ENCODE peak calls at places on chromosome 14, in four cellular contexts. One of them, this sample, is unnamed.

GRCh38 chr14:51652168-51653095 is 722 bp downstream of the FRMD6 start:
- DNase-seq in CD4-positive, CD25-positive, alpha-beta regulatory T cell: no peak
- DNase-seq in astrocyte of the spinal cord: peak
- DNase-seq in breast epithelium: no peak
- DNase-seq in this sample: peak

GRCh38 chr14:77045570-77045890 is 17.0 kb upstream of the IRF2BPL start:
- DNase-seq in breast epithelium: no peak
- DNase-seq in CD4-positive, CD25-positive, alpha-beta regulatory T cell: no peak
- DNase-seq in astrocyte of the spinal cord: no peak
- DNase-seq in this sample: no peak

GRCh38 chr14:31336646-31337045 is 83.7 kb downstream of the HEATR5A start:
- DNase-seq in CD4-positive, CD25-positive, alpha-beta regulatory T cell: no peak
- DNase-seq in breast epithelium: no peak
- DNase-seq in astrocyte of the spinal cord: no peak
- DNase-seq in this sample: no peak

GRCh38 chr14:58430156-58430555 is 2.6 kb downstream of the KIAA0586 start:
- DNase-seq in CD4-positive, CD25-positive, alpha-beta regulatory T cell: no peak
- DNase-seq in breast epithelium: no peak
- DNase-seq in astrocyte of the spinal cord: peak
- DNase-seq in this sample: no peak

GRCh38 chr14:28785096-28785952 is 18.7 kb downstream of the FOXG1 start:
- DNase-seq in CD4-positive, CD25-positive, alpha-beta regulatory T cell: no peak
- DNase-seq in astrocyte of the spinal cord: no peak
- DNase-seq in breast epithelium: no peak
- DNase-seq in this sample: no peak

GRCh38 chr14:53947452-53948180 is 9.0 kb downstream of the BMP4 start:
- DNase-seq in CD4-positive, CD25-positive, alpha-beta regulatory T cell: no peak
- DNase-seq in astrocyte of the spinal cord: peak
- DNase-seq in breast epithelium: no peak
- DNase-seq in this sample: no peak

GRCh38 chr14:53881921-53882320 is 74.7 kb downstream of the BMP4 start:
- DNase-seq in astrocyte of the spinal cord: no peak
- DNase-seq in breast epithelium: no peak
- DNase-seq in CD4-positive, CD25-positive, alpha-beta regulatory T cell: no peak
- DNase-seq in this sample: no peak

GRCh38 chr14:105023791-105024480 is 3.1 kb upstream of the CDCA4 start:
- DNase-seq in astrocyte of the spinal cord: peak
- DNase-seq in CD4-positive, CD25-positive, alpha-beta regulatory T cell: no peak
- DNase-seq in breast epithelium: no peak
- DNase-seq in this sample: no peak

GRCh38 chr14:22551597-22551982 is 37.4 kb downstream of the DAD1 start:
- DNase-seq in CD4-positive, CD25-positive, alpha-beta regulatory T cell: no peak
- DNase-seq in astrocyte of the spinal cord: no peak
- DNase-seq in breast epithelium: no peak
- DNase-seq in this sample: no peak

GRCh38 chr14:89973234-89973823 is 17.6 kb downstream of the TDP1 start:
- DNase-seq in astrocyte of the spinal cord: peak
- DNase-seq in breast epithelium: peak
- DNase-seq in CD4-positive, CD25-positive, alpha-beta regulatory T cell: peak
- DNase-seq in this sample: peak

GRCh38 chr14:23284654-23285529 is 1.0 kb downstream of the HOMEZ start:
- DNase-seq in CD4-positive, CD25-positive, alpha-beta regulatory T cell: no peak
- DNase-seq in astrocyte of the spinal cord: no peak
- DNase-seq in breast epithelium: no peak
- DNase-seq in this sample: no peak

GRCh38 chr14:28765907-28766504 is 581 bp upstream of the FOXG1 start:
- DNase-seq in breast epithelium: no peak
- DNase-seq in astrocyte of the spinal cord: peak
- DNase-seq in CD4-positive, CD25-positive, alpha-beta regulatory T cell: no peak
- DNase-seq in this sample: no peak

GRCh38 chr14:22848391-22849164 is 12.2 kb downstream of the MMP14 start:
- DNase-seq in astrocyte of the spinal cord: peak
- DNase-seq in breast epithelium: peak
- DNase-seq in CD4-positive, CD25-positive, alpha-beta regulatory T cell: no peak
- DNase-seq in this sample: no peak

GRCh38 chr14:39548358-39548757 is 116.1 kb upstream of the FBXO33 start:
- DNase-seq in CD4-positive, CD25-positive, alpha-beta regulatory T cell: no peak
- DNase-seq in breast epithelium: no peak
- DNase-seq in astrocyte of the spinal cord: no peak
- DNase-seq in this sample: no peak

GRCh38 chr14:54893151-54893760 is 9.4 kb downstream of the GCH1 start:
- DNase-seq in CD4-positive, CD25-positive, alpha-beta regulatory T cell: peak
- DNase-seq in astrocyte of the spinal cord: peak
- DNase-seq in breast epithelium: no peak
- DNase-seq in this sample: peak

GRCh38 chr14:103280278-103280917 is 53.6 kb upstream of the EIF5 start:
- DNase-seq in breast epithelium: peak
- DNase-seq in CD4-positive, CD25-positive, alpha-beta regulatory T cell: no peak
- DNase-seq in astrocyte of the spinal cord: no peak
- DNase-seq in this sample: no peak

GRCh38 chr14:85090681-85091080 is 439.3 kb upstream of the FLRT2 start:
- DNase-seq in CD4-positive, CD25-positive, alpha-beta regulatory T cell: no peak
- DNase-seq in astrocyte of the spinal cord: no peak
- DNase-seq in breast epithelium: no peak
- DNase-seq in this sample: no peak

GRCh38 chr14:36582874-36583241 is 444 bp upstream of the NKX2-8 start:
- DNase-seq in astrocyte of the spinal cord: no peak
- DNase-seq in CD4-positive, CD25-positive, alpha-beta regulatory T cell: no peak
- DNase-seq in breast epithelium: no peak
- DNase-seq in this sample: no peak

DNA sequence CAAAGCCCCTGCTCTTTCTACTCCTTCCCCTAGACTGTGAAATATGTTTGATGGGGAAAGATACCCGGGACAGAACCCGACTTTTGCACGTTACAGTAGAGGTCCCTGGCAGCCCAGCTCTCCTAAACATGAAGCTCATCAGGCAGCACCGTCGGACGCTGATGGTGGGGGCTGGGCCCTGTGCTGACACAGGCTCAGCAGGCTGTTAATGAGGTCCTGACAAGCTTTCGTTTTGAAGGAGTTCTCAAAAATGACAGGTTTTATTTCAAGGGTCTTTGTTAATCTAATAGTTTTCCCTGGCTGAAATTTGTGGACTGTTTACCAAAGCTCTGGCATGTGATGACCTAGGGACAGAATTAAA is 102.3 kb downstream of the SLC25A47 start:
- DNase-seq in CD4-positive, CD25-positive, alpha-beta regulatory T cell: no peak
- DNase-seq in breast epithelium: no peak
- DNase-seq in astrocyte of the spinal cord: no peak
- DNase-seq in this sample: no peak
- H3K4me3 ChIP-seq in CD4-positive, CD25-positive, alpha-beta regulatory T cell: no peak
- H3K4me3 ChIP-seq in breast epithelium: no peak
- H3K4me3 ChIP-seq in astrocyte of the spinal cord: no peak
- H3K4me3 ChIP-seq in this sample: no peak

GRCh38 chr14:20631821-20632389 is 9.6 kb downstream of the OR6S1 start:
- DNase-seq in astrocyte of the spinal cord: peak
- DNase-seq in CD4-positive, CD25-positive, alpha-beta regulatory T cell: no peak
- DNase-seq in breast epithelium: peak
- DNase-seq in this sample: no peak

GRCh38 chr14:20630340-20631022 is 11.0 kb downstream of the OR6S1 start:
- DNase-seq in CD4-positive, CD25-positive, alpha-beta regulatory T cell: peak
- DNase-seq in breast epithelium: no peak
- DNase-seq in astrocyte of the spinal cord: peak
- DNase-seq in this sample: no peak

GRCh38 chr14:20631023-20631820 is 10.3 kb downstream of the OR6S1 start:
- DNase-seq in astrocyte of the spinal cord: peak
- DNase-seq in CD4-positive, CD25-positive, alpha-beta regulatory T cell: peak
- DNase-seq in breast epithelium: no peak
- DNase-seq in this sample: no peak

GRCh38 chr14:20632448-20632830 is 9.1 kb downstream of the OR6S1 start:
- DNase-seq in astrocyte of the spinal cord: no peak
- DNase-seq in breast epithelium: no peak
- DNase-seq in CD4-positive, CD25-positive, alpha-beta regulatory T cell: no peak
- DNase-seq in this sample: no peak

DNA sequence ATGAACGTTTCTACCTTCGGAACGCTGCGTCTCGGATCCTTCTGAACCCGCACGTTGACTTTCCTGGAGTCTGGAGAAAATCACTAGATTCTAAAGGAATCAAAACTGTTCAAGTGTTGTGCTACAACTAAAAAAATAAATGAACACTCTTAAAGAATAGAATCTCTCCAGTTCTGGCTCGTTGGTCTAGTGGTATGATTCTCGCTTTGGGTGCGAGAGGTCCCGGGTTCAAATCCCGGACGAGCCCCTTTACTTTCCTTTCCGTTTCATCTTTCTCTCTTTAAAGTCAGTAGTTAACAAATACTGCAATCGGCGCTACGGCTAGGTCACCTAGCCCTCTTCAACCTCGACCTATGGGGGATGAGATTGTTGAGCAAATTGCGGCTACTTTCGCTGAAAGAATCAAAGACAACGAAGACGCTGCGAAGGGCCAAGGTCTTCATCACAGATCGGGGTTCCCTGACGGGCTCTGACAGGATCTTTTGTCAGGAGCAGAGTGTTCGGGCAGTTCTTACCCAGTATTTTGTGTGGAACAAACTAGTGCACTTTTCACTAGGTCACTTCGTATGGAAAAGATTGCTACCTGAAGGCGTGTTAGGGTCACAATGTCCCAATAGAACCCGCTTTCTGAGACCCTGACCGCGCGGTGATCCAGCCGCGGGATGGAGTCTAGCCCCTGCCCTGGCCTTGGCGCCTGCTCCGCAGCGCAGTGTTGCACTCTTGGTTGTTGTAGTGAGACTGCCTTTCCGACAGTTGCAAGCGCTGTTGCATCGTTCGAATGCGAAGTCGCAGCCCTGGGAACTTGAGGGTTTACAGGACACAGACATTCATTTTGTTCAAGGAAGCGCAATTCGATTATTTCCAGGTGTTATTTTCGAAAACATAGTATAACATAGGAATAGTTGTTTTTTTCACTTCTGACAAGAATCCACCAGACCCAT is 8.4 kb downstream of the OR6S1 start:
- DNase-seq in CD4-positive, CD25-positive, alpha-beta regulatory T cell: peak
- DNase-seq in astrocyte of the spinal cord: peak
- DNase-seq in breast epithelium: no peak
- DNase-seq in this sample: peak
- H3K4me3 ChIP-seq in CD4-positive, CD25-positive, alpha-beta regulatory T cell: peak
- H3K4me3 ChIP-seq in astrocyte of the spinal cord: peak
- H3K4me3 ChIP-seq in breast epithelium: peak
- H3K4me3 ChIP-seq in this sample: peak

GRCh38 chr14:61271552-61271951 is 9.6 kb downstream of the TMEM30B start:
- DNase-seq in astrocyte of the spinal cord: no peak
- DNase-seq in breast epithelium: no peak
- DNase-seq in CD4-positive, CD25-positive, alpha-beta regulatory T cell: no peak
- DNase-seq in this sample: no peak

GRCh38 chr14:61268797-61269196 is 12.3 kb downstream of the TMEM30B start:
- DNase-seq in CD4-positive, CD25-positive, alpha-beta regulatory T cell: no peak
- DNase-seq in astrocyte of the spinal cord: no peak
- DNase-seq in breast epithelium: no peak
- DNase-seq in this sample: no peak

GRCh38 chr14:61267336-61267735 is 13.8 kb downstream of the TMEM30B start:
- DNase-seq in CD4-positive, CD25-positive, alpha-beta regulatory T cell: no peak
- DNase-seq in astrocyte of the spinal cord: no peak
- DNase-seq in breast epithelium: no peak
- DNase-seq in this sample: no peak

GRCh38 chr14:61270714-61271113 is 10.4 kb downstream of the TMEM30B start:
- DNase-seq in breast epithelium: no peak
- DNase-seq in CD4-positive, CD25-positive, alpha-beta regulatory T cell: no peak
- DNase-seq in astrocyte of the spinal cord: no peak
- DNase-seq in this sample: no peak

GRCh38 chr14:61269321-61270083 is 11.6 kb downstream of the TMEM30B start:
- DNase-seq in CD4-positive, CD25-positive, alpha-beta regulatory T cell: peak
- DNase-seq in breast epithelium: peak
- DNase-seq in astrocyte of the spinal cord: peak
- DNase-seq in this sample: peak
- H3K4me3 ChIP-seq in CD4-positive, CD25-positive, alpha-beta regulatory T cell: peak
- H3K4me3 ChIP-seq in breast epithelium: peak
- H3K4me3 ChIP-seq in astrocyte of the spinal cord: peak
- H3K4me3 ChIP-seq in this sample: peak

GRCh38 chr14:71762575-71762974 is 169.7 kb upstream of the RGS6 start:
- DNase-seq in astrocyte of the spinal cord: no peak
- DNase-seq in CD4-positive, CD25-positive, alpha-beta regulatory T cell: no peak
- DNase-seq in breast epithelium: no peak
- DNase-seq in this sample: no peak
- H3K4me3 ChIP-seq in astrocyte of the spinal cord: no peak
- H3K4me3 ChIP-seq in CD4-positive, CD25-positive, alpha-beta regulatory T cell: no peak
- H3K4me3 ChIP-seq in breast epithelium: no peak
- H3K4me3 ChIP-seq in this sample: no peak

GRCh38 chr14:91350483-91350812 is 67.2 kb downstream of the CCDC88C start:
- DNase-seq in breast epithelium: no peak
- DNase-seq in astrocyte of the spinal cord: no peak
- DNase-seq in CD4-positive, CD25-positive, alpha-beta regulatory T cell: no peak
- DNase-seq in this sample: no peak

GRCh38 chr14:91351508-91351853 is 66.1 kb downstream of the CCDC88C start:
- DNase-seq in breast epithelium: no peak
- DNase-seq in CD4-positive, CD25-positive, alpha-beta regulatory T cell: no peak
- DNase-seq in astrocyte of the spinal cord: no peak
- DNase-seq in this sample: no peak

GRCh38 chr14:91348861-91349465 is 68.7 kb downstream of the CCDC88C start:
- DNase-seq in astrocyte of the spinal cord: no peak
- DNase-seq in breast epithelium: no peak
- DNase-seq in CD4-positive, CD25-positive, alpha-beta regulatory T cell: no peak
- DNase-seq in this sample: no peak

GRCh38 chr14:91350813-91351507 is 66.7 kb downstream of the CCDC88C start:
- DNase-seq in CD4-positive, CD25-positive, alpha-beta regulatory T cell: peak
- DNase-seq in astrocyte of the spinal cord: no peak
- DNase-seq in breast epithelium: no peak
- DNase-seq in this sample: peak

GRCh38 chr14:91349481-91350074 is 68.0 kb downstream of the CCDC88C start:
- DNase-seq in astrocyte of the spinal cord: no peak
- DNase-seq in CD4-positive, CD25-positive, alpha-beta regulatory T cell: peak
- DNase-seq in breast epithelium: no peak
- DNase-seq in this sample: no peak
- H3K4me3 ChIP-seq in astrocyte of the spinal cord: no peak
- H3K4me3 ChIP-seq in CD4-positive, CD25-positive, alpha-beta regulatory T cell: peak
- H3K4me3 ChIP-seq in breast epithelium: no peak
- H3K4me3 ChIP-seq in this sample: no peak

DNA sequence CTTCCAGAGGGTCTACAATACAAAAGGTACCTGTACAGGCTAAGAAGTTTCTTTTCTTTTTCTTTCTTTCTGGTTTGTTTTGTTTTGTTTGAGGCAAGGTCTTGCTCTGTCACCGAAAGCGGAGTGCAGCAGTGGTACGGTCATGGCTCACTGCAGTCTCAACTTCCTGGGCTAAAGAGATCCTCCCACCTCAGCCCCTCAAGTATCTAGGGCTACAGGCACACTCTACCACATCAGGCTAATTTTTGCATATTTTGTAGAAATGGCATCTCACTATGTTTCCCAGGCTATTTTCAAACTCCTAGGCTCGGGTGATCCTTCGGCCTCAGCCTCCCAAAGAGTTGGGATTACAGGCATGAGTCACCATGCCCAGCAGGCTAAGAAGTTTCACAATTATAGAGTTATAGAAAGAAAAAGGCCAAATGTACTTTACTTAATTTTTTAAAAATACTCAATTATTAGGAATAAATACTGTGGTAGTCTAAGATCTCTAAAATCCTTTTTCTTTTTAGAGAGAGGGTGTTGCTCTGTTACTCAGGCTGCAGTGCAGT is 3.0 kb upstream of the PIGH start:
- DNase-seq in breast epithelium: no peak
- DNase-seq in astrocyte of the spinal cord: no peak
- DNase-seq in CD4-positive, CD25-positive, alpha-beta regulatory T cell: no peak
- DNase-seq in this sample: no peak
- H3K4me3 ChIP-seq in breast epithelium: no peak
- H3K4me3 ChIP-seq in astrocyte of the spinal cord: no peak
- H3K4me3 ChIP-seq in CD4-positive, CD25-positive, alpha-beta regulatory T cell: no peak
- H3K4me3 ChIP-seq in this sample: no peak

GRCh38 chr14:64705406-64706118 is 1.3 kb downstream of the PLEKHG3 start:
- DNase-seq in astrocyte of the spinal cord: no peak
- DNase-seq in CD4-positive, CD25-positive, alpha-beta regulatory T cell: no peak
- DNase-seq in breast epithelium: no peak
- DNase-seq in this sample: no peak
- H3K4me3 ChIP-seq in astrocyte of the spinal cord: peak
- H3K4me3 ChIP-seq in CD4-positive, CD25-positive, alpha-beta regulatory T cell: peak
- H3K4me3 ChIP-seq in breast epithelium: peak
- H3K4me3 ChIP-seq in this sample: no peak

GRCh38 chr14:59481407-59482119 is 2.6 kb downstream of the L3HYPDH start:
- DNase-seq in CD4-positive, CD25-positive, alpha-beta regulatory T cell: no peak
- DNase-seq in astrocyte of the spinal cord: peak
- DNase-seq in breast epithelium: no peak
- DNase-seq in this sample: no peak
- H3K4me3 ChIP-seq in CD4-positive, CD25-positive, alpha-beta regulatory T cell: peak
- H3K4me3 ChIP-seq in astrocyte of the spinal cord: peak
- H3K4me3 ChIP-seq in breast epithelium: peak
- H3K4me3 ChIP-seq in this sample: no peak

This sample was measured in Jurkat, Clone E6-1.